ENCODE peak calls at places on chromosomes 3 and 15, in four cellular contexts. V, B, T and W are unnamed samples. For H3K36me3 and H3K4me1, the result is how much of the 10 kb centered on the place peaks cover.

GRCh38 chr3:32374788-32375595 is 16.7 kb upstream of the CMTM7 start:
- DNase-seq in T (peak), B (peak), V (peak), W (no peak)

GRCh38 chr3:112357888-112358287 is 24.9 kb downstream of the CD200 start:
- DNase-seq in B (no peak), V (no peak), T (no peak), W (no peak)

GRCh38 chr3:169400205-169400604 is 263.3 kb downstream of the MECOM start:
- DNase-seq in B (no peak), T (no peak), V (no peak), W (no peak)

GRCh38 chr3:158313344-158313927 is 203.5 kb downstream of the RSRC1 start:
- DNase-seq in T (peak), B (peak), V (no peak), W (no peak)

GRCh38 chr3:48472673-48472922 is 26.1 kb downstream of the ATRIP start:
- DNase-seq in V (no peak), T (peak), B (no peak), W (no peak)

GRCh38 chr3:7506606-7507180 is 645.8 kb downstream of the GRM7 start:
- DNase-seq in B (no peak), V (no peak), T (no peak), W (no peak)

GRCh38 chr15:80780416-80781221 is 1.4 kb downstream of the CEMIP start:
- DNase-seq in V (no peak), B (peak), T (peak), W (no peak)

GRCh38 chr3:39286771-39287170 is 6.9 kb upstream of the CX3CR1 start:
- DNase-seq in T (no peak), B (no peak), V (no peak), W (no peak)

GRCh38 chr3:120410541-120410940 is 40.3 kb downstream of the FSTL1 start:
- DNase-seq in B (no peak), T (no peak), V (no peak), W (no peak)

GRCh38 chr3:12799525-12800440 is 3.3 kb downstream of the CAND2 start:
- DNase-seq in V (no peak), B (no peak), T (no peak), W (no peak)

GRCh38 chr15:74369084-74369745 is 1.8 kb upstream of the CYP11A1 start:
- DNase-seq in T (no peak), V (no peak), B (no peak), W (no peak)

GRCh38 chr3:165195226-165195625 is 958 bp downstream of the SLITRK3 start:
- DNase-seq in T (peak), B (no peak), V (no peak), W (no peak)

GRCh38 chr15:63065262-63066234 is 23.0 kb downstream of the TPM1 start:
- DNase-seq in T (peak), B (no peak), V (no peak), W (no peak)

GRCh38 chr15:32844118-32844711 is 126.4 kb downstream of the GREM1 start:
- DNase-seq in T (peak), B (peak), V (no peak), W (no peak)

GRCh38 chr3:151214459-151214858 is 11.4 kb upstream of the GPR171 start:
- DNase-seq in B (no peak), V (no peak), T (peak), W (no peak)

GRCh38 chr3:124076231-124076630 is 84.3 kb upstream of the ROPN1 start:
- DNase-seq in V (no peak), T (no peak), B (no peak), W (no peak)

GRCh38 chr3:177724020-177724638 is 526.8 kb upstream of the TBL1XR1 start:
- DNase-seq in B (no peak), V (peak), T (no peak), W (no peak)

DNA sequence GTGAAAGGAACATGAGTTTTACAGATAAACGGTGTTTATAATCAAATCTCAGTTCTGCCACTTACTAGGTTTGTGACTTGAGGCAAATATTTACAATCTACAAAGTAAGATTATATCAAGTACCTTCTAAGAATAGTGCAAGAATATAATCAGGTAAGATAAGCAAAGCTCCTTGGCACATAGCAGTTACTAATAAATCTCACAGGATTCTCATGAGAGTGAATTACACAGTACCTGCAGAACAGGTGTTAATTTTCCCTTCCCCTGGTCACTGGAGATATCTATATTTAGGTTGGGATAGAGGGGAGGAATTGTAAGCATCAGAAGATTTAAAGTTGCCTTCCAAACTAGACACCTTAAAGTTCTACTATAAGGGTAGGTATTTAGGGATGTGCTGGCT is 53.0 kb downstream of the UBR1 start:
- DNase-seq in B (no peak), T (no peak), V (no peak), W (no peak)
- H3K36me3 ChIP-seq in B (under half), T (under half), V (under half), W (under half)

GRCh38 chr15:34335176-34335575 is 2.4 kb downstream of the SLC12A6 start:
- DNase-seq in V (no peak), B (no peak), T (no peak), W (no peak)
- H3K27ac ChIP-seq in V (peak), B (no peak), T (no peak), W (peak)

GRCh38 chr15:93031103-93031464 is 57.9 kb downstream of the RGMA start:
- DNase-seq in T (peak), V (no peak), B (no peak), W (no peak)

GRCh38 chr15:93034512-93034911 is 54.5 kb downstream of the RGMA start:
- DNase-seq in T (no peak), V (peak), B (no peak), W (no peak)

GRCh38 chr15:93035953-93036810 is 52.8 kb downstream of the RGMA start:
- DNase-seq in T (peak), V (no peak), B (peak), W (no peak)

GRCh38 chr15:93035092-93035915 is 53.7 kb downstream of the RGMA start:
- DNase-seq in T (no peak), V (no peak), B (no peak), W (no peak)

DNA sequence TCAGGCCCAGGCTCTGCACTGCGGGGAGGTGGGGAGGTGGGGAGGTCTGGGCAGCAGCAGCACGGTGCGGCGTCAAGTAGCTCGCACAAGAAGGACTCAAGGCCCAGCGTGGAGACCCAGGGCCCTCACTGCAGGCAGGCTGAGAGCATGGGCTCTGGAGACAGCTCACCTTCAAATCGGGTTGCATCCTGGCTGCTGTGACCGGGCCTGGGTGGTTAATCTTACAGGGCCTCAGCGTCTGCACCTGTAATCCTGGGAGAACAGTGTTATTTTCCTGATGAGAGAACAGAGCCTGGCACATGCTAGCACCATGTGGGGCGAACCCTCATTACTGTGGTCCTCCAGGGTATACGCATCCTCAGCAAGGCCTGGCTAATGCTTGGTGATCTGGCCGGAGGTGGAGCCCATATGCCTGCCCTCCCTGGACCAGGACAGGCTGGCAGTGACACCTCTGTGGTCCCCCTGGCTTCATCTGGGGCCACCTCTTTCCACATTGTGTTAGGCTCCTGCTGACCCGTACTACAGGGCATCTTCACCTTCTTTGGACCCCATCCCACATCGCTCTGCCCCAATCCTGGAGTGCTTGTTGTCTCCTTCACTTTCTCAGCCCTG is 55.5 kb downstream of the RGMA start:
- DNase-seq in V (no peak), T (no peak), B (no peak), W (no peak)
- H3K4me1 ChIP-seq in V (under half), T (under half), B (under half), W (under half)

GRCh38 chr15:78049691-78050440 is 27.6 kb downstream of the TBC1D2B start:
- DNase-seq in B (peak), V (no peak), T (no peak), W (no peak)

GRCh38 chr15:78047631-78048409 is 29.7 kb downstream of the TBC1D2B start:
- DNase-seq in T (no peak), V (no peak), B (peak), W (no peak)

GRCh38 chr15:78046796-78047341 is 30.6 kb downstream of the TBC1D2B start:
- DNase-seq in B (no peak), T (no peak), V (no peak), W (no peak)

GRCh38 chr15:78050441-78050809 is 27.1 kb downstream of the TBC1D2B start:
- DNase-seq in T (no peak), B (no peak), V (no peak), W (no peak)

DNA sequence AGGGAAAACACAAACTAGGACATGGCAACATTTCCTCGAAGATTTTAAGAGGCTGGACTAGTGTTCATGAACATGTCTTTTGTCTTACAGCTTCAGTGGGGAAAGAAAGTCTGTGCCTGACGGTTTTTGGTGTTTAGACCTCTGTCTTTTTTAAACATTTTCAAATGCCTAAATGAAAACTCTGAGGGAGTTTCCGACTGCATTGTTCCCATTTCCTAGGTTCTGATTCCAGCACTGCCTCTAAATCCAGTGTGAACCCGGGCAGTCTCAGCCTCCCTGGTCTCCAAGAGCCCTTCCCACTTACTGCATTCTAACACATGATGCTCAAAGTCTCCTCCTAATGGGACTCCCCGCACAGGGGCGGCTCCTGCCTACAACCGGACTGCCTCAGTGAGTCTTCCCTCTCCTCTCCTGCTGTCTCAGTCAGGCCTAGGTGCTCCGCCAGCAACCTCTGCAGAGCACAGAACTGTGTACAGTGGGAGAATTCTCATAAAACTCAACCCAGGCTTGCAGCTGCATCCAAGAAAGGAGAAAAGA is 29.0 kb downstream of the TBC1D2B start:
- DNase-seq in B (no peak), T (no peak), V (no peak), W (no peak)
- H3K36me3 ChIP-seq in B (under half), T (under half), V (under half), W (under half)